ENCODE peak calls at places on chromosome 3, in six cellular contexts. P is HTR-8/SVneo; A is NCI-H2081; I is substantia nigra; C is progenitor cell of endocrine pancreas; J is stimulated activated CD4-positive, alpha-beta T cell treated with anti-CD3 and anti-CD28 coated beads, TNF-alpha, amount 100 ng/mL, for 1 hour. B is an unnamed sample.

GRCh38 chr3:30228302-30228631 is 378.1 kb upstream of the TGFBR2 start:
- DNase-seq in I (no peak), A (no peak), P (no peak), C (no peak), J (no peak), B (no peak)

GRCh38 chr3:191387441-191388077 is 57.2 kb upstream of the UTS2B start:
- DNase-seq in P (no peak), I (no peak), C (no peak), A (no peak), J (no peak), B (no peak)

GRCh38 chr3:195198424-195199346 is 72.3 kb downstream of the XXYLT1 start:
- DNase-seq in I (no peak), C (no peak), A (no peak), J (no peak), P (no peak), B (no peak)

GRCh38 chr3:87167634-87168456 is 59.3 kb upstream of the CHMP2B start:
- DNase-seq in A (peak), C (no peak), P (peak), J (no peak), I (peak), B (peak)

GRCh38 chr3:150216041-150216811 is 191.9 kb upstream of the TSC22D2 start:
- DNase-seq in A (peak), I (no peak), P (peak), C (no peak), J (no peak), B (peak)

GRCh38 chr3:45596290-45596791 is 1.8 kb downstream of the LIMD1 start:
- DNase-seq in J (no peak), A (no peak), I (no peak), P (no peak), C (no peak), B (no peak)

GRCh38 chr3:128131897-128132646 is 8.5 kb upstream of the RUVBL1 start:
- DNase-seq in A (no peak), J (no peak), C (no peak), P (no peak), I (no peak), B (no peak)

GRCh38 chr3:45546636-45547201 is 47.8 kb upstream of the LIMD1 start:
- DNase-seq in P (no peak), I (no peak), A (no peak), C (no peak), J (peak), B (no peak)

GRCh38 chr3:103653996-103654395 is 1219.2 kb downstream of the ZPLD1 start:
- DNase-seq in J (no peak), P (no peak), A (no peak), I (no peak), C (no peak), B (no peak)